ENCODE peak calls at places on chromosome 2, in ten cellular contexts. F is epithelial cell of esophagus; U is activated T-cell treated with anti-CD3 and anti-CD28 coated beads, Interleukin-2, amount 50 U/mL, for 24 hours; D is NCI-H2081; S is effector memory CD8-positive, alpha-beta T cell; A is GDM1; P is putamen; M is MCF 10A; W is NCI-H1092 treated with DMSO at 0.1 percent for 48 hours; Q is GM04504. R is an unnamed sample.

GRCh38 chr2:215619989-215620388 is 184.1 kb upstream of the FN1 start:
- DNase-seq in W (no peak), S (no peak), F (peak), M (peak), Q (no peak), P (no peak), A (no peak), U (no peak), D (no peak), R (no peak)

GRCh38 chr2:221104391-221104811 is 467.7 kb downstream of the EPHA4 start:
- DNase-seq in M (peak), F (peak), U (no peak), A (no peak), D (no peak), Q (peak), S (no peak), W (peak), P (peak), R (no peak)

GRCh38 chr2:214591359-214591758 is 180.5 kb downstream of the VWC2L start:
- DNase-seq in D (no peak), S (no peak), Q (no peak), A (no peak), F (peak), U (no peak), M (peak), W (no peak), P (no peak), R (no peak)

GRCh38 chr2:85981579-85982247 is 92.9 kb upstream of the ST3GAL5 start:
- DNase-seq in W (no peak), F (no peak), M (no peak), P (no peak), Q (no peak), S (no peak), D (no peak), A (no peak), U (no peak), R (no peak)

GRCh38 chr2:147663153-147663961 is 181.5 kb upstream of the ACVR2A start:
- DNase-seq in P (no peak), Q (no peak), U (no peak), S (no peak), A (peak), W (no peak), F (no peak), M (no peak), D (no peak), R (peak)

GRCh38 chr2:136527560-136527959 is 237.8 kb upstream of the THSD7B start:
- DNase-seq in F (peak), P (no peak), W (no peak), S (no peak), U (no peak), A (no peak), D (no peak), M (peak), Q (no peak), R (no peak)

GRCh38 chr2:96899084-96899735 is 29.3 kb upstream of the SEMA4C start:
- DNase-seq in M (peak), P (no peak), D (no peak), S (no peak), A (no peak), Q (no peak), U (no peak), W (no peak), F (peak), R (no peak)

GRCh38 chr2:85547859-85548607 is 9.1 kb downstream of the MAT2A start:
- DNase-seq in A (no peak), U (no peak), Q (no peak), F (no peak), D (no peak), S (no peak), P (no peak), W (no peak), M (no peak), R (no peak)